ENCODE peak calls at places on chromosomes 5 and 9, in four cellular contexts. A, G, P and J are unnamed samples.

GRCh38 chr9:18379073-18379811 is 94.7 kb upstream of the ADAMTSL1 start:
- DNase-seq in A (peak; percentile 89), G (no peak), P (no peak), J (peak; percentile 13)

GRCh38 chr9:132141364-132141947 is 20.4 kb upstream of the NTNG2 start:
- DNase-seq in A (peak; percentile 17), P (no peak), G (no peak), J (no peak)

GRCh38 chr9:16996901-16997491 is 126.5 kb upstream of the BNC2 start:
- DNase-seq in G (no peak), P (no peak), A (no peak), J (no peak)

GRCh38 chr5:96572864-96573512 is 89.2 kb upstream of the CAST start:
- DNase-seq in A (peak; percentile 97), P (no peak), G (no peak), J (no peak)

GRCh38 chr5:16558984-16559629 is 57.7 kb downstream of the RETREG1 start:
- DNase-seq in A (no peak), G (no peak), P (no peak), J (no peak)

GRCh38 chr5:144032375-144032774 is 138.1 kb downstream of the YIPF5 start:
- DNase-seq in A (no peak), P (no peak), G (no peak), J (no peak)

GRCh38 chr5:127772531-127772930 is 69.3 kb downstream of the CCDC192 start:
- DNase-seq in P (no peak), G (no peak), A (no peak), J (no peak)

GRCh38 chr9:129459550-129460322 is 161.2 kb downstream of the C9orf50 start:
- DNase-seq in P (no peak), G (no peak), A (no peak), J (no peak)

GRCh38 chr9:32300373-32300772 is 84.1 kb upstream of the ACO1 start:
- DNase-seq in A (no peak), G (no peak), P (no peak), J (no peak)

GRCh38 chr5:53100606-53101005 is 9.0 kb downstream of the MOCS2 start:
- DNase-seq in P (no peak), A (no peak), G (no peak), J (no peak)

GRCh38 chr9:26129216-26129615 is 451.0 kb upstream of the TUSC1 start:
- DNase-seq in A (peak; percentile 23), G (no peak), P (no peak), J (no peak)

GRCh38 chr9:137049544-137050449 is 3.8 kb upstream of the NPDC1 start:
- DNase-seq in A (peak; percentile 23), P (no peak), G (no peak), J (no peak)

GRCh38 chr5:133293953-133294352 is 242.1 kb downstream of the HSPA4 start:
- DNase-seq in A (no peak), P (no peak), G (no peak), J (no peak)

GRCh38 chr9:109459423-109459822 is 38.7 kb downstream of the PTPN3 start:
- DNase-seq in A (no peak), P (no peak), G (no peak), J (no peak)

GRCh38 chr5:60488466-60489130 is 211.4 kb downstream of the DEPDC1B start:
- DNase-seq in A (peak; percentile 25), G (no peak), P (no peak), J (no peak)

GRCh38 chr5:144198386-144198785 is 27.7 kb downstream of the KCTD16 start:
- DNase-seq in A (peak; percentile 48), G (no peak), P (no peak), J (no peak)

GRCh38 chr5:73899055-73899454 is 273.1 kb downstream of the ARHGEF28 start:
- DNase-seq in P (no peak), A (no peak), G (no peak), J (no peak)

GRCh38 chr5:179301796-179302195 is 43.5 kb downstream of the ADAMTS2 start:
- DNase-seq in A (no peak), G (no peak), P (peak; percentile 51), J (no peak)

GRCh38 chr5:37774912-37775483 is 64.8 kb downstream of the GDNF start:
- DNase-seq in P (no peak), A (no peak), G (peak; percentile 36), J (peak; percentile 19)

GRCh38 chr5:27702339-27702820 is 664.0 kb upstream of the CDH9 start:
- DNase-seq in A (peak; percentile 86), G (no peak), P (no peak), J (no peak)

GRCh38 chr9:132955768-132956167 is 11.4 kb upstream of the TSC1 start:
- DNase-seq in P (no peak), G (no peak), A (no peak), J (no peak)

GRCh38 chr5:55694152-55694830 is 17.8 kb downstream of the SLC38A9 start:
- DNase-seq in A (peak; percentile 24), P (no peak), G (peak; percentile 48), J (no peak)

GRCh38 chr9:34575775-34576592 is 13.5 kb downstream of the CNTFR start:
- DNase-seq in G (no peak), P (no peak), A (no peak), J (no peak)

GRCh38 chr9:2229109-2229733 is 214.1 kb downstream of the SMARCA2 start:
- DNase-seq in A (no peak), P (no peak), G (no peak), J (peak; percentile 16)

GRCh38 chr9:123411636-123412035 is 55.6 kb downstream of the CRB2 start:
- DNase-seq in G (no peak), A (no peak), P (no peak), J (no peak)

GRCh38 chr9:79757906-79758669 is 186.3 kb downstream of the TLE4 start:
- DNase-seq in G (no peak), A (peak; percentile 31), P (no peak), J (no peak)

GRCh38 chr9:16431666-16432065 is 438.8 kb downstream of the BNC2 start:
- DNase-seq in G (no peak), A (no peak), P (no peak), J (no peak)

GRCh38 chr9:128607642-128608350 is 48.9 kb downstream of the DYNC2I2 start:
- DNase-seq in A (peak; percentile 63), P (no peak), G (no peak), J (no peak)

GRCh38 chr5:60842859-60843692 is 993 bp downstream of the ELOVL7 start:
- DNase-seq in G (no peak), P (no peak), A (peak; percentile 8), J (peak; percentile 26)

GRCh38 chr5:32390819-32391591 is 53.5 kb downstream of the ZFR start:
- DNase-seq in P (no peak), G (peak; percentile 7), A (peak; percentile 91), J (no peak)

GRCh38 chr5:123033157-123033671 is 3.3 kb downstream of the PPIC start:
- DNase-seq in A (no peak), P (no peak), G (no peak), J (no peak)

GRCh38 chr9:131840220-131840619 is 100.3 kb upstream of the RAPGEF1 start:
- DNase-seq in P (no peak), A (no peak), G (no peak), J (no peak)

GRCh38 chr9:5835808-5836207 is 2.9 kb upstream of the ERMP1 start:
- DNase-seq in P (no peak), G (no peak), A (no peak), J (no peak)

DNA sequence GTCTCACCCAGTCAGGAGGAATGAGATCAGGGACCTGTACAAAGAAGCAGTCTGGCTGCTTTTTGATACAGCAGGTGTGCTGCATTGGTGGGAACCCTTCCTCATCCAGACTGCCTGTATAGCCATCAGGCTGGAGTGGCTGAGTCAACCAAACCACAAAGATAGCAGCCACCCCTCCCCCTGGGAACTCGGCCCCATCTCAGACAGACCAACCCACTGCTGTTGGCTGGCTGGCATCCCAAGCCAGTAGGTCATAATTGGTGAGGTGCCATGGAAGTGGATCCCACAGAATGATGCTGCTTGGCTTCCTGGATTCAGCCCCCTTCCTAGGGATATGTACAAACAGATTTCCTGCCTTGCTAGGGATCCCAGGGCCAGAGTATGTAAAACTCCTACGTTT is 60.9 kb downstream of the YTHDC2 start:
- DNase-seq in P (no peak), A (peak; percentile 94), G (no peak), J (peak; percentile 33)
- TF ChIP-seq CTCF in P (no peak), A (no peak), G (no peak), J (no peak)

DNA sequence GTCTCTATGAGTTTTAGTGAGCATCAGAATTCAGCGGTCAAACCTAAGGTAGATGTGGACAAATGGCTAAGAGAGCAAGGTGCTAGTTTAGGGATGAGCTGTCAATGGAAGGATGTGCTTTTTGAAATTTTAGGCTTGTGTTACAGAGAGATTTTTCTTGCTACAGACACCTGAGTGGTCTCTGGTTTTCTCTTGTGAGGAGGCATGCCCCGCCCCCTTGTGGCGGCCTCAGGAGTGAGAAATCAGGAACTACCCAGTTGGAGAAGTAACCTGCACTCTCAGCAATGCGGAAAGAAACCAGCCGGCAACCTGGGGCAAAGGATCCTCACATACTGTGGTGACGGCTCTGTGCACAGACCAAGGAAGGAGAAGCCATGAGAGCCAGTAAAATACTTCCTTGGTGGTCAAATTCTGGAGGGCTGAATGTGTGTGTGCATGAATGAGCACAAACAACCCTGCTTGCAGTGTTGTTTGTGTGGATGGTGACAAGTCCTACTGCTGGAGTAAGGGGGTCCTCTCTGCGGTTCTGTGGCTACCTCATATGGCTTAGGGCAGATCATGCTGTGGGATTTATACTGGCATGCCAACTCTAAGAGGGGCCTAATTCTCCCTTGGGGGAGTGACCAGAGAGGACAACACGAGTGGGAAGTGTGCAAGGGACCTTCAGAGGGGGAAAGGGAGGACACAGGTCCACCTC is 16.7 kb upstream of the HSD17B4 start:
- DNase-seq in G (no peak), P (peak; percentile 90), A (peak; percentile 59), J (peak; percentile 90)
- TF ChIP-seq CTCF in G (peak; percentile 65), P (peak; percentile 53), A (peak; percentile 69), J (peak; percentile 87)

DNA sequence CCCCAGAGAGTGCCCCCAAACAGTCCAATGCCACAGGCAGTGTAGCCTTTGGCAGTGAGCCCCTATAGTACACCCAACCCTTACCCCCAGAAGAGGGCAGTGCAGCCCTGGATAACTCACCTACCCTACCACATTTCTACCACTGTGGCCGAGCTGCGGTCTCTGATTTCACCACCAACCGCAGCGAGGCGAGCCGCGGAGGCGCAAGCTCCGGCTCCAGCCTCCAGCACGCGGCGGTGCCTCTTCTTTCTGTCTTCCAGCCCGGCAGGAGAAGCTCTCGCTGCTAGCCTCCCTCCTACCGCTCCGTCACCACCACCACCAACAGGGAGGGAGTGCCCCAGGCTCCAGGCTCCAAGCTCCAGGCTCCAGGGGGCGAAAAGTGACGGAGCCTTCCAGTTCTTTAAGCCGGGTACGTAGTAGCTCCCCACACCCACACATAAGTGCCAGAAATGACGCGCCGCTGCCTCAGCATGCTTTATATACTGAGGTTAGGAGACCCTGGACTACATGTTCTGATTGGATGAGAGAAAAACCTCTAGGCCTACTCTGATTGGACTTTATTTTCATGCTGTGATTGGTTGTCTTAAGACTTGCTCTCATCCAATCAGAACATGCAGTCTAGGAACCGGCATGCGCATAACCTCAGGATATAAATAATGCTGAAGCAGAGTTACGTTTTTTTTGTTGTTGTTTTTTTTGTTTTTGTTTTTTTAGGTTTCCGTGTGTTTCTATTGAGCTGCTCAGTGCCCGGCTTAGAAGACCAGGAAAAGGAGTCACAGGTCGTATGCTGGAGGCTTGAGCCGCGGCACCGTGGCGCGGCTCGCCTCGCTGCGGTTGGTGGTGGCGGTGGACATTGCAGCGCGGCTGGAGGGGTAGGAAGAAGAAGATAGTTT is at the start of gene PCAT7:
- DNase-seq in G (peak; percentile 74), A (no peak), P (peak; percentile 83), J (peak; percentile 74)
- TF ChIP-seq CTCF in G (peak; percentile 65), A (peak; percentile 15), P (peak; percentile 40), J (peak; percentile 41)

DNA sequence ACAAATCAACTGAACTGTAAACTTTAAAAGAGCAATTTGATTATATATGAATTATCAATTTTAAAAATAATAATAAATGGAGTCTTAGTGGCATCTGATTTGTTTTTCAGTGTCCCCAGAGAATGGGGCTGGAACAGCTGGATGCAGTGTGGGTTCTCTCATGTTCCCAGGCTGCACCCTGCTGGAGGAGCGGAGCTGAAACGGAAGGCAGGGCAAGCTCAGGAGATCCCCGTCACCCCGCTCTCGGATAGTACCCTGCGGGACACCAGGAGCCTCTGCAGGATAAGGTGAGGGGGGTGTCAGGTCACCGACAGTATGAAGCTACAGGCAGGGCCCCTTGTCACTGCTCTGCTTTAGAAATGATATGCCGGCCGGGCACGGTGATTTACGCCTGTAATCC is 57.3 kb downstream of the S1PR3 start:
- DNase-seq in P (no peak), G (no peak), A (no peak), J (no peak)
- TF ChIP-seq CTCF in P (no peak), G (no peak), A (no peak), J (no peak)